ENCODE peak calls at places on chromosomes 16 and 17, in six cellular contexts. C is MCF 10A; G is RWPE2; A is AG09319; V is activated CD8-positive, alpha-beta T cell treated with anti-CD3 and anti-CD28 coated beads for 36 hours; K is AG10803. D is an unnamed sample.

GRCh38 chr16:85419503-85420408 is 193.4 kb upstream of the GSE1 start:
- DNase-seq in A (no peak), G (peak), K (no peak), V (no peak), C (no peak), D (no peak)

GRCh38 chr16:12120331-12120981 is 143.9 kb downstream of the SNX29 start:
- DNase-seq in K (peak), G (no peak), A (no peak), V (no peak), C (no peak), D (no peak)

GRCh38 chr17:17229416-17230098 is 7.4 kb downstream of the FLCN start:
- DNase-seq in K (no peak), C (no peak), G (no peak), A (no peak), V (no peak), D (no peak)

GRCh38 chr17:16952401-16952800 is 19.5 kb downstream of the TNFRSF13B start:
- DNase-seq in V (no peak), C (no peak), K (no peak), G (no peak), A (no peak), D (no peak)

GRCh38 chr16:60608971-60609370 is 1427.3 kb downstream of the CDH8 start:
- DNase-seq in C (no peak), A (no peak), V (no peak), G (no peak), K (no peak), D (no peak)

GRCh38 chr16:73042807-73043206 is 5.1 kb downstream of the ZFHX3 start:
- DNase-seq in G (no peak), C (no peak), K (no peak), A (no peak), V (no peak), D (no peak)

GRCh38 chr17:36602030-36602737 is 801 bp downstream of the MRM1 start:
- DNase-seq in C (peak), G (peak), A (no peak), V (peak), K (no peak), D (no peak)

GRCh38 chr16:79795556-79795955 is 195.0 kb upstream of the MAF start:
- DNase-seq in A (no peak), V (no peak), K (no peak), C (no peak), G (no peak), D (no peak)

GRCh38 chr17:78969865-78970264 is 9.9 kb downstream of the LGALS3BP start:
- DNase-seq in V (no peak), G (no peak), C (no peak), A (no peak), K (no peak), D (no peak)

GRCh38 chr17:79258042-79258441 is 183.4 kb downstream of the ENGASE start:
- DNase-seq in C (no peak), K (no peak), G (no peak), A (no peak), V (no peak), D (no peak)

GRCh38 chr17:76276069-76276431 is 10.9 kb downstream of the UBALD2 start:
- DNase-seq in G (no peak), C (no peak), V (peak), K (no peak), A (no peak), D (no peak)

GRCh38 chr16:79317521-79317920 is 283.0 kb downstream of the MAF start:
- DNase-seq in C (no peak), A (no peak), G (no peak), V (no peak), K (no peak), D (no peak)

GRCh38 chr17:64196626-64197025 is 66.4 kb downstream of the TEX2 start:
- DNase-seq in C (peak), K (peak), G (no peak), A (peak), V (no peak), D (no peak)

GRCh38 chr17:27355419-27355818 is 61.5 kb downstream of the WSB1 start:
- DNase-seq in V (no peak), C (no peak), G (no peak), A (no peak), K (no peak), D (no peak)

GRCh38 chr16:49575352-49576172 is 202.0 kb downstream of the C16orf78 start:
- DNase-seq in K (no peak), A (no peak), V (no peak), C (no peak), G (no peak), D (peak)

GRCh38 chr17:41492771-41493170 is 3.1 kb upstream of the KRT36 start:
- DNase-seq in G (no peak), K (no peak), C (peak), A (no peak), V (no peak), D (no peak)

GRCh38 chr17:70629902-70630301 is 460.6 kb downstream of the KCNJ2 start:
- DNase-seq in C (peak), V (peak), K (no peak), G (no peak), A (no peak), D (no peak)

GRCh38 chr17:64240261-64240740 is 22.8 kb downstream of the TEX2 start:
- DNase-seq in C (no peak), K (no peak), V (peak), A (no peak), G (no peak), D (no peak)

GRCh38 chr16:73878616-73879015 is 418.0 kb upstream of the PSMD7 start:
- DNase-seq in K (peak), A (peak), C (peak), G (no peak), V (no peak), D (peak)

GRCh38 chr16:917591-918061 is 53.2 kb downstream of the LMF1 start:
- DNase-seq in A (no peak), G (no peak), V (no peak), C (no peak), K (no peak), D (no peak)

GRCh38 chr16:57906385-57907316 is 64.3 kb downstream of the CNGB1 start:
- DNase-seq in K (peak), A (no peak), V (peak), C (no peak), G (no peak), D (no peak)

GRCh38 chr16:21593530-21594289 is 5.7 kb upstream of the METTL9 start:
- DNase-seq in V (no peak), G (no peak), C (no peak), A (no peak), K (no peak), D (no peak)

GRCh38 chr17:1123397-1124237 is 56.2 kb downstream of the ABR start:
- DNase-seq in V (no peak), A (no peak), K (no peak), G (no peak), C (no peak), D (no peak)

GRCh38 chr16:88360999-88361398 is 21.8 kb upstream of the ZNF469 start:
- DNase-seq in K (no peak), G (no peak), V (no peak), C (no peak), A (no peak), D (no peak)

GRCh38 chr17:78123258-78123929 is 5.2 kb downstream of the TMC6 start:
- DNase-seq in G (no peak), V (no peak), A (no peak), K (no peak), C (no peak), D (no peak)

GRCh38 chr17:5501725-5502124 is 15.4 kb downstream of the MIS12 start:
- DNase-seq in G (no peak), K (no peak), A (no peak), C (no peak), V (no peak), D (no peak)

GRCh38 chr16:82732461-82732860 is 105.7 kb downstream of the CDH13 start:
- DNase-seq in C (no peak), G (no peak), V (no peak), A (no peak), K (peak), D (no peak)

GRCh38 chr16:1152123-1152638 is 725 bp upstream of the CACNA1H start:
- DNase-seq in G (no peak), K (no peak), C (no peak), A (no peak), V (peak), D (no peak)

GRCh38 chr17:27846042-27846655 is 45.8 kb upstream of the NOS2 start:
- DNase-seq in G (no peak), K (no peak), A (no peak), C (no peak), V (peak), D (no peak)

GRCh38 chr17:65644545-65644944 is 83.1 kb upstream of the AXIN2 start:
- DNase-seq in G (no peak), V (no peak), A (no peak), K (no peak), C (no peak), D (no peak)

GRCh38 chr17:33398386-33398785 is 105.3 kb upstream of the ASIC2 start:
- DNase-seq in G (no peak), A (no peak), V (no peak), C (no peak), K (no peak), D (no peak)

GRCh38 chr17:33401253-33401652 is 108.2 kb upstream of the ASIC2 start:
- DNase-seq in A (no peak), G (no peak), K (no peak), C (no peak), V (no peak), D (no peak)

GRCh38 chr17:33404070-33404770 is 111.1 kb upstream of the ASIC2 start:
- DNase-seq in C (no peak), V (no peak), K (no peak), G (no peak), A (no peak), D (no peak)

DNA sequence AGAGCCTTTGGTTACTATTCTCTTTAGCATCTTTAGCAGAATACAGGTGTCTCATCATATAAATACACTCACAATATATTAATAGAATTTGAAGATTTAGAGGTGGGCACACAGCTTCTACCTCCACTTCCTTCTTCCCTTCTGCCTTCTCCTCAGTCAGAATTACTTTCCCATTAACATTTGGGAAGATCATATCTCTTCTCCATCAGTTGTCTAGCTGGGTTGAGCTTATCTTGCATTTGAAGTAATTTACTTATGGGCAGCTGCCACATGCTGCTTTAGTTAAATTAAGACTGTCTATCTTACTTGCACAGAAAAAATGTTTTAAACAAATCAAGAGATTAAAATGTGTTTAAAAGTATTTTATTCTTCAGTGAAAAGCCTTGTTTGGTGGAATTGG is 110.1 kb upstream of the ASIC2 start:
- DNase-seq in K (no peak), C (no peak), A (no peak), G (no peak), V (no peak), D (no peak)
- TF ChIP-seq CTCF in K (no peak), C (no peak), A (no peak), G (no peak), V (no peak), D (no peak)

DNA sequence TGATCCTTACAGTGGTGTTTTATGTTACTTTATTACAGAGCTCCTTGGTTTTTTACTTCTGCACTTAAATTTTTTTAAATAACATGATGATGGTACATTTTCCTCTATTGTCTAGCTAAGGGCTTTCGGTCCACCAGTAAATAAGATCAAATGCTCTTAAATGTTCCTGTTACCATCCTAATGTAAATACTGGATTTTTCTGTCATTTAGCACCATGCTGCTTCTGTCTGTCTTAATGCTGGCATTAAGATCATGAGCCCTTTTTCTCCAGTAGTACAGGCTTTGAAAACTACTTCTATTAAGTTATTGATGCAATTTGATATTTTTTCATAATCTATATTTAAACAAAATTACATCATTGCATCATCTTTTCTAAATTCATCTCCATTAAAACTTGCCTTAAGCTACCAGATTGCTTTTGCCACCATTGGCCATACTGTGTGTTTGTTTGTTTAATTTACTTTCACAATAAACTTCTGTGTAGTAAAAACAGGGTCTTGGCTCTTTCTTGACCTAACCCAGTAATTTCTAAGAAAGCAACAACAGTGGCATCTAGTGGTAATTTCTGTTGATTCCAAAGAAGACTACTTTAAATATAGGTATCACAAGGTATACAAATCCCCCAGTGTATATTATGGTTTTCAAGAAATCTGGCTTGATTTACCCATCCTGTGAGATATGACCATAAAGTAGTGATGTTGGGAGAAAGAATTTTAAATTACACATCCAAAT is 9.0 kb upstream of the PHAF1 start:
- DNase-seq in G (no peak), V (no peak), C (no peak), K (no peak), A (no peak), D (peak)
- TF ChIP-seq CTCF in G (peak), V (peak), C (peak), K (peak), A (peak), D (peak)

GRCh38 chr17:80312621-80313135 is 52.0 kb downstream of the RNF213 start:
- DNase-seq in C (no peak), K (no peak), G (no peak), V (no peak), A (no peak), D (no peak)

GRCh38 chr17:80307994-80308671 is 47.5 kb downstream of the RNF213 start:
- DNase-seq in G (no peak), A (no peak), C (no peak), V (no peak), K (no peak), D (no peak)

GRCh38 chr17:80313160-80313829 is 52.6 kb downstream of the RNF213 start:
- DNase-seq in G (no peak), K (no peak), V (no peak), C (no peak), A (no peak), D (no peak)

GRCh38 chr17:80311216-80311827 is 50.7 kb downstream of the RNF213 start:
- DNase-seq in V (no peak), K (no peak), G (no peak), A (no peak), C (no peak), D (no peak)

GRCh38 chr17:80308672-80309517 is 48.2 kb downstream of the RNF213 start:
- DNase-seq in A (no peak), V (no peak), C (no peak), G (no peak), K (no peak), D (no peak)
- TF ChIP-seq CTCF in A (no peak), V (no peak), C (no peak), G (no peak), K (no peak), D (no peak)

GRCh38 chr17:4420692-4421131 is 13.0 kb upstream of the SPNS3 start:
- DNase-seq in K (peak), C (peak), V (peak), G (no peak), A (peak), D (peak)
- TF ChIP-seq CTCF in K (peak), C (peak), V (peak), G (peak), A (peak), D (peak)

D was measured in GM13976.